ENCODE peak calls at places on chromosome 5, in nine cellular contexts. P is RWPE2, J is tibial artery, B is HepG2, T is mammary epithelial cell, K is Peyer's patch, L is heart left ventricle, R is pancreas, I is left ventricle myocardium inferior. C is an unnamed sample. For H3K9me3, the result is how much of the 10 kb centered on the place peaks cover.

GRCh38 chr5:142181096-142181495 is 72.5 kb downstream of the NDFIP1 start:
- DNase-seq in P (no peak), I (no peak), R (no peak), J (no peak), B (no peak), T (no peak), K (peak), L (no peak), C (no peak)

GRCh38 chr5:93582677-93583524 is at the start of gene NR2F1:
- DNase-seq in T (peak), I (no peak), B (peak), K (peak), L (no peak), P (no peak), J (peak), R (peak), C (no peak)

GRCh38 chr5:89399553-89399952 is 516.6 kb upstream of the MEF2C start:
- DNase-seq in I (no peak), P (no peak), J (no peak), K (no peak), B (no peak), R (no peak), T (peak), L (no peak), C (no peak)

GRCh38 chr5:71922584-71923106 is 184.6 kb upstream of the MAP1B start:
- DNase-seq in P (no peak), B (peak), I (no peak), J (no peak), T (peak), R (no peak), L (no peak), K (no peak), C (no peak)

GRCh38 chr5:113510836-113511451 is 2.5 kb upstream of the YTHDC2 start:
- DNase-seq in B (peak), K (no peak), R (no peak), T (peak), J (no peak), P (no peak), I (no peak), L (no peak), C (no peak)

GRCh38 chr5:5335708-5336211 is 86.7 kb upstream of the ICE1 start:
- DNase-seq in T (peak), K (no peak), P (no peak), L (no peak), I (no peak), B (peak), R (no peak), J (no peak), C (no peak)

GRCh38 chr5:66779535-66779934 is 183.3 kb downstream of the MAST4 start:
- DNase-seq in J (no peak), B (no peak), R (no peak), I (no peak), P (no peak), K (no peak), T (no peak), L (no peak), C (no peak)

GRCh38 chr5:75319636-75320035 is 17.4 kb upstream of the HMGCR start:
- DNase-seq in T (no peak), P (no peak), I (no peak), J (no peak), B (no peak), K (no peak), L (no peak), R (no peak), C (no peak)

GRCh38 chr5:1127991-1128785 is 16.3 kb upstream of the SLC12A7 start:
- DNase-seq in R (peak), P (no peak), L (peak), B (no peak), I (peak), T (no peak), J (no peak), K (no peak), C (no peak)

GRCh38 chr5:32814620-32815019 is 103.5 kb downstream of the NPR3 start:
- DNase-seq in I (no peak), B (no peak), R (no peak), K (no peak), L (no peak), P (no peak), T (peak), J (no peak), C (no peak)

GRCh38 chr5:141512390-141513020 is 23.6 kb downstream of the PCDHGC5 start:
- DNase-seq in P (no peak), K (peak), I (peak), B (peak), L (peak), R (peak), J (peak), T (peak), C (peak)

GRCh38 chr5:29054694-29055093 is 2016.3 kb upstream of the CDH9 start:
- DNase-seq in K (no peak), L (no peak), J (no peak), B (no peak), P (no peak), T (no peak), I (no peak), R (no peak), C (no peak)

GRCh38 chr5:102792705-102793104 is 37.6 kb downstream of the PAM start:
- DNase-seq in J (no peak), R (no peak), T (no peak), L (no peak), P (no peak), K (no peak), I (no peak), B (peak), C (no peak)

GRCh38 chr5:151288180-151288579 is 15.4 kb downstream of the SLC36A3 start:
- DNase-seq in P (no peak), L (no peak), I (no peak), K (no peak), T (peak), B (peak), R (no peak), J (no peak), C (no peak)

GRCh38 chr5:135641329-135642178 is 62.8 kb upstream of the CXCL14 start:
- DNase-seq in T (no peak), B (no peak), R (no peak), I (no peak), L (no peak), P (no peak), J (no peak), K (no peak), C (no peak)

GRCh38 chr5:138623053-138623452 is 47.9 kb upstream of the HSPA9 start:
- DNase-seq in I (no peak), J (peak), T (no peak), L (no peak), P (no peak), R (no peak), K (no peak), B (no peak), C (no peak)

GRCh38 chr5:115948013-115948605 is 14.2 kb upstream of the LVRN start:
- DNase-seq in I (no peak), J (peak), L (no peak), P (no peak), R (no peak), K (no peak), T (no peak), B (no peak), C (no peak)

GRCh38 chr5:127447822-127448221 is 69.6 kb upstream of the PRRC1 start:
- DNase-seq in P (no peak), B (no peak), J (no peak), K (no peak), L (no peak), R (no peak), I (no peak), T (no peak), C (no peak)

GRCh38 chr5:151092750-151093149 is 11.9 kb upstream of the TNIP1 start:
- DNase-seq in J (no peak), T (peak), B (no peak), K (peak), L (no peak), R (no peak), I (no peak), P (peak), C (no peak)

GRCh38 chr5:79512692-79513518 is 1.0 kb downstream of the HOMER1 start:
- DNase-seq in B (no peak), T (peak), P (no peak), I (no peak), K (no peak), R (no peak), L (peak), J (no peak), C (no peak)

GRCh38 chr5:54701179-54701578 is 183.6 kb downstream of the SNX18 start:
- DNase-seq in T (peak), J (peak), L (no peak), R (peak), P (peak), K (no peak), B (no peak), I (no peak), C (no peak)

GRCh38 chr5:23588841-23589240 is 81.4 kb downstream of the PRDM9 start:
- DNase-seq in R (no peak), T (no peak), L (no peak), I (no peak), J (no peak), K (no peak), P (no peak), B (no peak), C (no peak)

GRCh38 chr5:80565330-80565729 is 4.8 kb downstream of the ANKRD34B start:
- DNase-seq in L (no peak), K (no peak), J (no peak), P (no peak), T (no peak), B (no peak), I (no peak), R (no peak), C (no peak)

GRCh38 chr5:65262590-65263189 is 219.0 kb downstream of the ADAMTS6 start:
- DNase-seq in K (no peak), L (peak), P (no peak), T (peak), J (no peak), B (no peak), R (no peak), I (no peak), C (no peak)

GRCh38 chr5:81006955-81007636 is 46.9 kb downstream of the RASGRF2 start:
- DNase-seq in K (peak), B (no peak), J (no peak), I (no peak), R (no peak), T (no peak), L (no peak), P (no peak), C (no peak)

GRCh38 chr5:28473531-28474107 is 1435.2 kb upstream of the CDH9 start:
- DNase-seq in K (no peak), P (no peak), L (no peak), T (peak), R (no peak), I (no peak), B (peak), J (no peak), C (no peak)

GRCh38 chr5:162268694-162269481 is 201.3 kb downstream of the GABRG2 start:
- DNase-seq in J (no peak), R (no peak), I (no peak), L (no peak), B (no peak), T (no peak), K (no peak), P (no peak), C (no peak)

GRCh38 chr5:6525910-6526309 is 77.3 kb downstream of the UBE2QL1 start:
- DNase-seq in L (no peak), B (peak), P (no peak), J (no peak), I (no peak), T (no peak), R (peak), K (no peak), C (no peak)

GRCh38 chr5:33408816-33409215 is 31.9 kb upstream of the TARS1 start:
- DNase-seq in R (no peak), B (no peak), L (no peak), P (no peak), I (no peak), T (no peak), K (no peak), J (no peak), C (no peak)

GRCh38 chr5:78757269-78758053 is 108.9 kb upstream of the LHFPL2 start:
- DNase-seq in T (no peak), L (no peak), K (no peak), B (peak), R (no peak), I (peak), J (no peak), P (no peak), C (no peak)

GRCh38 chr5:150443242-150444075 is 6.1 kb downstream of the RPS14 start:
- DNase-seq in R (no peak), K (no peak), I (no peak), J (no peak), L (no peak), T (no peak), P (no peak), B (no peak), C (no peak)

GRCh38 chr5:100902406-100903035 is 561 bp downstream of the ST8SIA4 start:
- DNase-seq in R (no peak), I (no peak), L (no peak), J (no peak), P (no peak), K (peak), T (no peak), B (no peak), C (no peak)

GRCh38 chr5:59506285-59506877 is 387.1 kb downstream of the PDE4D start:
- DNase-seq in B (peak), J (no peak), L (no peak), T (no peak), R (no peak), P (no peak), I (no peak), K (no peak), C (no peak)

GRCh38 chr5:179820483-179821297 is at the start of gene SQSTM1:
- DNase-seq in J (peak), R (peak), B (peak), L (peak), K (peak), P (peak), T (peak), I (peak), C (peak)

GRCh38 chr5:179822444-179822990 is 1.8 kb downstream of the SQSTM1 start:
- DNase-seq in L (no peak), J (no peak), B (no peak), T (no peak), R (no peak), P (no peak), K (no peak), I (no peak), C (no peak)

GRCh38 chr5:179822059-179822432 is 1.3 kb downstream of the SQSTM1 start:
- DNase-seq in K (no peak), L (no peak), T (peak), J (no peak), P (no peak), R (no peak), I (no peak), B (no peak), C (no peak)

GRCh38 chr5:179820127-179820482 is 600 bp upstream of the SQSTM1 start:
- DNase-seq in P (peak), J (no peak), I (no peak), L (no peak), R (no peak), K (no peak), T (no peak), B (no peak), C (no peak)

DNA sequence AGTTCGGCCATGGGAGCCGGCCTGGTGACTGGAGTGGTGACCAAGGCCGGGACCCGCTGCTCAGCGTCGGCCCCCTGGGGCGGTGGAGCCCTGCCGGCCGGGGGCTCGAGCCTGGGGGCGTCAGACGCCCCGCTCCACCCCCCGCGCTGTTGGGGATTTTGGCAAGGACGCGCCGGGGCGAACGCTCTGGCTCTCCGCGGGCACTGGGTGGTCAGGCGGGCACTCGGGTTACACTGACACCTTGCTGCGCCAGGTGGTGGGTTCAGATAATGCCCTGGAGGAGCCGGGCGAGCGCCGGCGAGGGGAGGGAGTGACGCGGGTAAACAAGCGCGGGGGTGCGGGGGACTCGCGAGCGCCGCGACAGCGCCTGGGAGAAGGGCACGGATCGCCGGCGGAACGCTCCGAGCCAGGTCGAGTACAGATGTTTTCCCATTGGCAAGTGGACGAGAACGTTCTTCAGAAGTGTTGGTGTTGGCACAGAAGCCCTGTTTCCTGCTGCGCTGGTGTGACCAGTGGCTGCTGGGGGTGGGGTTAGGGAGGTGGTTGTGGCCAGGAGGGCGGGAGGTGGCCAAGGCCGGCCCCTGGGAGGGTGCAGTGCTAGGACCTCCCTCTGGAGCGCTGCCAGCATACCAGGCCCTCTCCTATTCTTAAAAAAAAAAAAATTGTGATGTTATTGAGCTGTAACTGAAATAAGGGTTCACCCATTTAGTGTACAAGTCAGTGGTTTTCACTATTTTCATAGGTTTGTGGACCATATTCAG is 773 bp downstream of the SQSTM1 start:
- DNase-seq in T (peak), P (peak), K (peak), J (peak), R (peak), B (peak), I (peak), L (peak), C (peak)
- TF ChIP-seq CTCF in T (no peak), P (peak), K (peak), J (no peak), R (no peak), B (peak), I (no peak), L (no peak), C (no peak)

GRCh38 chr5:107557051-107557658 is 113.6 kb downstream of the EFNA5 start:
- DNase-seq in B (no peak), J (no peak), L (peak), K (no peak), P (peak), T (peak), I (peak), R (peak), C (no peak)
- H3K27ac ChIP-seq in B (no peak), J (no peak), L (peak), K (no peak), P (peak), T (peak), I (peak), R (no peak), C (no peak)

GRCh38 chr5:132294728-132295504 is 722 bp downstream of the SLC22A4 start:
- DNase-seq in B (no peak), T (peak), J (peak), K (peak), I (peak), R (peak), L (peak), P (peak), C (peak)
- H3K9me3 ChIP-seq in B (under half), T (under half), J (under half), K (under half), I (under half), R (under half), L (under half), P (under half), C (under half)

GRCh38 chr5:111615054-111615453 is 102.7 kb upstream of the STARD4 start:
- DNase-seq in B (no peak), T (no peak), I (no peak), R (no peak), K (no peak), L (no peak), J (no peak), P (no peak), C (no peak)

GRCh38 chr5:111618644-111619271 is 106.4 kb upstream of the STARD4 start:
- DNase-seq in T (peak), P (no peak), I (no peak), K (no peak), L (no peak), B (no peak), J (no peak), R (no peak), C (no peak)
- TF ChIP-seq CTCF in T (no peak), P (no peak), I (no peak), K (no peak), L (no peak), B (no peak), J (no peak), R (no peak), C (no peak)

GRCh38 chr5:98455660-98456059 is 317.8 kb upstream of the RGMB start:
- DNase-seq in R (no peak), P (no peak), J (no peak), L (no peak), T (no peak), I (no peak), K (no peak), B (no peak), C (no peak)
- H3K27ac ChIP-seq in R (no peak), P (peak), J (no peak), L (no peak), T (peak), I (no peak), K (no peak), B (no peak), C (no peak)

GRCh38 chr5:39605145-39605544 is 180.4 kb upstream of the DAB2 start:
- DNase-seq in B (no peak), I (no peak), L (no peak), K (no peak), J (no peak), P (no peak), T (peak), R (no peak), C (no peak)

GRCh38 chr5:39608024-39608423 is 183.2 kb upstream of the DAB2 start:
- DNase-seq in B (no peak), K (no peak), L (no peak), R (no peak), I (no peak), P (no peak), J (no peak), T (no peak), C (no peak)

GRCh38 chr5:39604491-39604890 is 179.7 kb upstream of the DAB2 start:
- DNase-seq in R (no peak), B (no peak), T (no peak), I (no peak), K (no peak), P (no peak), L (no peak), J (no peak), C (no peak)

GRCh38 chr5:39605966-39606591 is 181.3 kb upstream of the DAB2 start:
- DNase-seq in K (no peak), R (no peak), L (no peak), J (no peak), P (no peak), B (no peak), T (peak), I (no peak), C (no peak)

DNA sequence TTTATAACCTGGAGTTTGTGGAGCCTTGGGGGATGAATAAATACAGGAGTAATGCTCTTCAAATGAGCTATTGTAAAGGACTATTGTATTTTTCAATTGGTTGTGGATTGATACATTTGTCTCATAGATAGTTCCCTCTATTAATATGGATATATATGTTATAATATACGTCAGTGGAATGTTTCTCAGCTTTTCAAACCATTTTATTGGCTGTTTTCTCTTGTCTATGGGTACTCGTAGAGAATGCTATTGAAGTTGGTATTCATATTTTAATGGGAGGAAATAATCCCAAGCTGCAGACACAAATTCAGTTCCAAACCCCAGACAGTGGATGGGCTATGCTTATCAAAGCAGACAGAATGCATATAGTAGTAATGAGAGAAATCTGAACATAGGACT is 181.8 kb upstream of the DAB2 start:
- DNase-seq in T (no peak), J (no peak), R (no peak), K (no peak), L (no peak), B (no peak), P (no peak), I (no peak), C (no peak)
- H3K9me3 ChIP-seq in T (under half), J (under half), R (under half), K (under half), L (under half), B (under half), P (under half), I (under half), C (under half)